ENCODE peak calls at places on chromosome 22, in seven cellular contexts. One of them, this sample, is unnamed.

GRCh38 chr22:32005453-32005852 is 37.6 kb upstream of the SLC5A1 start:
- DNase-seq in mesenchymal stem cell: peak
- DNase-seq in H1: no peak
- DNase-seq in H9: no peak
- DNase-seq in trophoblast cell: peak
- DNase-seq in IMR-90: peak
- DNase-seq in neuronal stem cell: no peak
- DNase-seq in this sample: peak

GRCh38 chr22:47176573-47177333 is 414.3 kb downstream of the TBC1D22A start:
- DNase-seq in mesenchymal stem cell: no peak
- DNase-seq in H9: peak
- DNase-seq in H1: no peak
- DNase-seq in neuronal stem cell: no peak
- DNase-seq in IMR-90: no peak
- DNase-seq in trophoblast cell: no peak
- DNase-seq in this sample: no peak

GRCh38 chr22:37112084-37112728 is 2.7 kb upstream of the TMPRSS6 start:
- DNase-seq in IMR-90: no peak
- DNase-seq in neuronal stem cell: no peak
- DNase-seq in H9: no peak
- DNase-seq in mesenchymal stem cell: no peak
- DNase-seq in trophoblast cell: peak
- DNase-seq in H1: no peak
- DNase-seq in this sample: no peak

GRCh38 chr22:17655289-17655688 is 16.7 kb downstream of the BCL2L13 start:
- DNase-seq in H9: no peak
- DNase-seq in IMR-90: no peak
- DNase-seq in neuronal stem cell: no peak
- DNase-seq in trophoblast cell: no peak
- DNase-seq in H1: no peak
- DNase-seq in mesenchymal stem cell: no peak
- DNase-seq in this sample: no peak

GRCh38 chr22:43118953-43119458 is 8.5 kb downstream of the BIK start:
- DNase-seq in IMR-90: no peak
- DNase-seq in H1: no peak
- DNase-seq in neuronal stem cell: no peak
- DNase-seq in trophoblast cell: no peak
- DNase-seq in mesenchymal stem cell: no peak
- DNase-seq in H9: no peak
- DNase-seq in this sample: no peak

GRCh38 chr22:37427128-37427710 is at the start of gene ELFN2:
- DNase-seq in mesenchymal stem cell: peak
- DNase-seq in H1: no peak
- DNase-seq in trophoblast cell: no peak
- DNase-seq in IMR-90: peak
- DNase-seq in neuronal stem cell: no peak
- DNase-seq in H9: no peak
- DNase-seq in this sample: no peak

GRCh38 chr22:42439821-42440674 is 7.8 kb upstream of the NFAM1 start:
- DNase-seq in IMR-90: peak
- DNase-seq in mesenchymal stem cell: peak
- DNase-seq in H1: no peak
- DNase-seq in trophoblast cell: peak
- DNase-seq in neuronal stem cell: no peak
- DNase-seq in H9: no peak
- DNase-seq in this sample: peak

GRCh38 chr22:49278357-49278756 is 549.3 kb downstream of the BRD1 start:
- DNase-seq in H1: no peak
- DNase-seq in H9: no peak
- DNase-seq in trophoblast cell: no peak
- DNase-seq in mesenchymal stem cell: no peak
- DNase-seq in IMR-90: no peak
- DNase-seq in neuronal stem cell: no peak
- DNase-seq in this sample: no peak

GRCh38 chr22:37484115-37485005 is 1.8 kb downstream of the MFNG start:
- DNase-seq in trophoblast cell: no peak
- DNase-seq in H1: no peak
- DNase-seq in IMR-90: no peak
- DNase-seq in mesenchymal stem cell: no peak
- DNase-seq in H9: no peak
- DNase-seq in neuronal stem cell: no peak
- DNase-seq in this sample: no peak

GRCh38 chr22:32206774-32207758 is 2.2 kb upstream of the RFPL2 start:
- DNase-seq in IMR-90: no peak
- DNase-seq in neuronal stem cell: no peak
- DNase-seq in H9: peak
- DNase-seq in H1: no peak
- DNase-seq in mesenchymal stem cell: peak
- DNase-seq in trophoblast cell: peak
- DNase-seq in this sample: peak

GRCh38 chr22:45424241-45424731 is 10.8 kb downstream of the RIBC2 start:
- DNase-seq in neuronal stem cell: no peak
- DNase-seq in H1: no peak
- DNase-seq in H9: no peak
- DNase-seq in trophoblast cell: peak
- DNase-seq in IMR-90: no peak
- DNase-seq in mesenchymal stem cell: no peak
- DNase-seq in this sample: no peak

GRCh38 chr22:17866127-17866526 is 91.9 kb upstream of the BID start:
- DNase-seq in mesenchymal stem cell: no peak
- DNase-seq in IMR-90: no peak
- DNase-seq in H1: no peak
- DNase-seq in trophoblast cell: no peak
- DNase-seq in H9: no peak
- DNase-seq in neuronal stem cell: no peak
- DNase-seq in this sample: no peak

GRCh38 chr22:32531955-32532818 is 57.6 kb downstream of the FBXO7 start:
- DNase-seq in H9: peak
- DNase-seq in IMR-90: peak
- DNase-seq in mesenchymal stem cell: peak
- DNase-seq in H1: peak
- DNase-seq in trophoblast cell: peak
- DNase-seq in neuronal stem cell: peak
- DNase-seq in this sample: peak

GRCh38 chr22:44245438-44245837 is 64.7 kb downstream of the PARVG start:
- DNase-seq in mesenchymal stem cell: no peak
- DNase-seq in H1: no peak
- DNase-seq in IMR-90: no peak
- DNase-seq in neuronal stem cell: no peak
- DNase-seq in H9: no peak
- DNase-seq in trophoblast cell: no peak
- DNase-seq in this sample: no peak

GRCh38 chr22:44244265-44244822 is 63.6 kb downstream of the PARVG start:
- DNase-seq in neuronal stem cell: no peak
- DNase-seq in mesenchymal stem cell: no peak
- DNase-seq in trophoblast cell: no peak
- DNase-seq in H1: no peak
- DNase-seq in H9: no peak
- DNase-seq in IMR-90: no peak
- DNase-seq in this sample: no peak

GRCh38 chr22:44246615-44247326 is 66.0 kb downstream of the SHISAL1 start:
- DNase-seq in H9: no peak
- DNase-seq in trophoblast cell: no peak
- DNase-seq in IMR-90: no peak
- DNase-seq in neuronal stem cell: no peak
- DNase-seq in H1: no peak
- DNase-seq in mesenchymal stem cell: no peak
- DNase-seq in this sample: no peak

GRCh38 chr22:44247346-44247745 is 65.4 kb downstream of the SHISAL1 start:
- DNase-seq in H1: no peak
- DNase-seq in IMR-90: no peak
- DNase-seq in H9: no peak
- DNase-seq in trophoblast cell: no peak
- DNase-seq in mesenchymal stem cell: no peak
- DNase-seq in neuronal stem cell: no peak
- DNase-seq in this sample: no peak

DNA sequence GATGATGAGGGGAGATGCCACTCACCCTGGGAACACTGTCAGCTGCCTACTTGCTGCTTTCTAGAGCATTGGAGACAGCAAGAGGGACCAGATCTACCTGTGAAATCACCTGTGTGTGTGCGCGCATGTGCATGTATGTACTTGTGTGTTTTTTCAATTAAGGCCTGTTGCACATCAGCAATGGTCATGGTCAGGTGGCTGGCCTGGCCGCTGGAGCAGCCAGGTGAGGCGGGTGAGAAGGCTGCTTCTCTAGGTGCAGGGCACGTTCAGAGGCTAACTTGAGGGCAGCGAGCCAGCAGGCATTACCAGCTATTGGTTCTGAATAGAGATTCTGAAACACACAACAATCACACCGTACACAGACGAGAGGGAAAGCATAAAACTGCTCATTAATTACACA is 65.1 kb downstream of the PARVG start:
- DNase-seq in H1: no peak
- DNase-seq in trophoblast cell: no peak
- DNase-seq in IMR-90: no peak
- DNase-seq in neuronal stem cell: no peak
- DNase-seq in H9: no peak
- DNase-seq in mesenchymal stem cell: no peak
- DNase-seq in this sample: no peak
- H3K27ac ChIP-seq in H1: no peak
- H3K27ac ChIP-seq in trophoblast cell: no peak
- H3K27ac ChIP-seq in IMR-90: no peak
- H3K27ac ChIP-seq in neuronal stem cell: no peak
- H3K27ac ChIP-seq in H9: no peak
- H3K27ac ChIP-seq in mesenchymal stem cell: no peak
- H3K27ac ChIP-seq in this sample: no peak

DNA sequence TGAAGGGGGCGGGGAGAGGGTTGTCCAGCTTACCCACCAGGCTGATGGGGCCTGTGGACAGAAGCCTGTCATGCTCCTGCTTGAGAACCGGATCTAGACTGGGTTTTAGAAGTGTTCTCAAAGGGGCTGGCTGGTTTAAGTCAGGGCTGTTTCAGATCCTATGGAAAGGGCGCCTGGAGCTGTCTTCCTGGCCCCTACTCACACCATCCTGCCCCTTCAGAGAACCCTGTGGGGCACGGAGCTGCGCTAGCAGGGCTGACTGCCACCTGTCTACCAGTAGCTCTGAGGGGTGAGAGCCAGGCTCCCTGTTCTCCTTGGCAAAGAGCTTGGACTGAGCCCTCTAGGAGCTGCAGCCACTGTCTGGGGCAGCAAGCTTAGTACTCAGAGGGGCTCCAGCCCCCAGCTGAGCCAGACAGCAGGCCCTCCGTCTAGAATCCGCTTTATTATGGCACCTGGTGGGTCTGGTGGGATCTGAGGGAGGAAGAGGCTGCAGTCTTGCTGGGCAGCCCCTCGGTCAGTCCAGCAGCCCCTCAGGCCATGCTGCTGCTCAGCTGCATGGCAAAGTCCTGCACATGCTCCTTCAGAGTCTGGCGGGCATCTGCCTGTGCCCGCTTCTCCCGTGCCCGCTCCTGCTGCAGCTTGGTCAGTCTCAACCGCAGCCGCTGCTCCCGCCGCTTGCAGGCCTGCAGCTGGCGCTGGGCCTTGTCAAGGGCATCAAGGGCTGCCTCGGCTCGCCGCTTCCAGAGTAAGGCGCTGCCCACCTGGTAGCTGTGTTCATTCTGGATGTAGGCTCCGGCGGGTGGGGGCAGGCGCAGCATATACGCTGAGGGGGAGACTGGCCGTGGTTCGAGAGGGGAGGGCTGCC is 2.3 kb downstream of the THAP7 start:
- DNase-seq in neuronal stem cell: no peak
- DNase-seq in IMR-90: no peak
- DNase-seq in mesenchymal stem cell: no peak
- DNase-seq in H9: no peak
- DNase-seq in H1: no peak
- DNase-seq in trophoblast cell: no peak
- DNase-seq in this sample: no peak
- H3K4ac ChIP-seq in neuronal stem cell: peak
- H3K4ac ChIP-seq in IMR-90: no peak
- H3K4ac ChIP-seq in mesenchymal stem cell: no peak
- H3K4ac ChIP-seq in H9: no peak
- H3K4ac ChIP-seq in H1: no peak
- H3K4ac ChIP-seq in trophoblast cell: no peak
- H3K4ac ChIP-seq in this sample: no peak

GRCh38 chr22:24485608-24486007 is 9.5 kb upstream of the UPB1 start:
- DNase-seq in mesenchymal stem cell: no peak
- DNase-seq in H1: no peak
- DNase-seq in neuronal stem cell: no peak
- DNase-seq in H9: no peak
- DNase-seq in IMR-90: no peak
- DNase-seq in trophoblast cell: no peak
- DNase-seq in this sample: no peak
- H3K27ac ChIP-seq in mesenchymal stem cell: no peak
- H3K27ac ChIP-seq in H1: no peak
- H3K27ac ChIP-seq in neuronal stem cell: no peak
- H3K27ac ChIP-seq in H9: no peak
- H3K27ac ChIP-seq in IMR-90: no peak
- H3K27ac ChIP-seq in trophoblast cell: no peak
- H3K27ac ChIP-seq in this sample: no peak

GRCh38 chr22:28029201-28029948 is 110.3 kb upstream of the PITPNB start:
- DNase-seq in H9: no peak
- DNase-seq in H1: no peak
- DNase-seq in neuronal stem cell: no peak
- DNase-seq in trophoblast cell: no peak
- DNase-seq in IMR-90: peak
- DNase-seq in mesenchymal stem cell: peak
- DNase-seq in this sample: peak
- H3K4ac ChIP-seq in H9: no peak
- H3K4ac ChIP-seq in H1: no peak
- H3K4ac ChIP-seq in neuronal stem cell: no peak
- H3K4ac ChIP-seq in trophoblast cell: no peak
- H3K4ac ChIP-seq in IMR-90: no peak
- H3K4ac ChIP-seq in mesenchymal stem cell: no peak
- H3K4ac ChIP-seq in this sample: no peak

GRCh38 chr22:28883657-28883916 is 215 bp downstream of the ZNRF3 start:
- DNase-seq in mesenchymal stem cell: no peak
- DNase-seq in IMR-90: no peak
- DNase-seq in H1: no peak
- DNase-seq in H9: no peak
- DNase-seq in neuronal stem cell: no peak
- DNase-seq in trophoblast cell: no peak
- DNase-seq in this sample: no peak
- H3K27ac ChIP-seq in mesenchymal stem cell: no peak
- H3K27ac ChIP-seq in IMR-90: peak
- H3K27ac ChIP-seq in H1: no peak
- H3K27ac ChIP-seq in H9: no peak
- H3K27ac ChIP-seq in neuronal stem cell: peak
- H3K27ac ChIP-seq in trophoblast cell: peak
- H3K27ac ChIP-seq in this sample: peak

GRCh38 chr22:25099202-25099601 is 100.5 kb upstream of the CRYBB3 start:
- DNase-seq in trophoblast cell: no peak
- DNase-seq in H9: no peak
- DNase-seq in IMR-90: no peak
- DNase-seq in H1: no peak
- DNase-seq in neuronal stem cell: no peak
- DNase-seq in mesenchymal stem cell: no peak
- DNase-seq in this sample: no peak

GRCh38 chr22:25097006-25097405 is 102.7 kb upstream of the CRYBB3 start:
- DNase-seq in H9: no peak
- DNase-seq in H1: no peak
- DNase-seq in IMR-90: no peak
- DNase-seq in mesenchymal stem cell: no peak
- DNase-seq in trophoblast cell: peak
- DNase-seq in neuronal stem cell: no peak
- DNase-seq in this sample: peak

GRCh38 chr22:25100972-25101371 is 98.7 kb upstream of the CRYBB3 start:
- DNase-seq in neuronal stem cell: no peak
- DNase-seq in H1: no peak
- DNase-seq in H9: no peak
- DNase-seq in mesenchymal stem cell: no peak
- DNase-seq in IMR-90: no peak
- DNase-seq in trophoblast cell: no peak
- DNase-seq in this sample: peak

GRCh38 chr22:25100402-25100801 is 99.3 kb upstream of the CRYBB3 start:
- DNase-seq in neuronal stem cell: no peak
- DNase-seq in trophoblast cell: peak
- DNase-seq in H1: no peak
- DNase-seq in H9: no peak
- DNase-seq in IMR-90: no peak
- DNase-seq in mesenchymal stem cell: no peak
- DNase-seq in this sample: no peak

GRCh38 chr22:25098445-25099081 is 101.1 kb upstream of the CRYBB3 start:
- DNase-seq in mesenchymal stem cell: no peak
- DNase-seq in H9: no peak
- DNase-seq in IMR-90: no peak
- DNase-seq in neuronal stem cell: peak
- DNase-seq in trophoblast cell: no peak
- DNase-seq in H1: no peak
- DNase-seq in this sample: no peak
- H3K4ac ChIP-seq in mesenchymal stem cell: no peak
- H3K4ac ChIP-seq in H9: no peak
- H3K4ac ChIP-seq in IMR-90: no peak
- H3K4ac ChIP-seq in neuronal stem cell: no peak
- H3K4ac ChIP-seq in trophoblast cell: no peak
- H3K4ac ChIP-seq in H1: no peak
- H3K4ac ChIP-seq in this sample: no peak